ENCODE peak calls at places on chromosome 10, in four cellular contexts. I, Z, U and A are unnamed samples.

GRCh38 chr10:102152545-102152890 is 329 bp downstream of the NOLC1 start:
- DNase-seq in I (no peak), U (peak; percentile 10), Z (no peak), A (peak; percentile 71)

GRCh38 chr10:111081595-111081994 is 4.8 kb downstream of the ADRA2A start:
- DNase-seq in I (no peak), U (no peak), Z (no peak), A (no peak)

GRCh38 chr10:102629661-102630614 is 14.3 kb upstream of the TRIM8 start:
- DNase-seq in U (peak; percentile 85), Z (no peak), I (peak; percentile 85), A (peak; percentile 83)

GRCh38 chr10:34176351-34176750 is 638.7 kb downstream of the PARD3 start:
- DNase-seq in Z (no peak), I (no peak), U (no peak), A (no peak)

GRCh38 chr10:3433131-3433530 is 260.5 kb upstream of the PITRM1 start:
- DNase-seq in U (no peak), Z (no peak), I (no peak), A (no peak)

GRCh38 chr10:130555411-130555750 is 419.2 kb downstream of the GLRX3 start:
- DNase-seq in Z (no peak), I (no peak), U (no peak), A (no peak)

GRCh38 chr10:77531441-77532001 is 106.1 kb downstream of the KCNMA1 start:
- DNase-seq in I (no peak), Z (no peak), U (peak; percentile 99), A (peak; percentile 96)

GRCh38 chr10:94496010-94496409 is 49.6 kb upstream of the HELLS start:
- DNase-seq in Z (no peak), U (no peak), I (no peak), A (peak; percentile 6)

GRCh38 chr10:22598488-22598887 is 115.9 kb downstream of the PIP4K2A start:
- DNase-seq in Z (peak; percentile 45), I (no peak), U (no peak), A (no peak)

GRCh38 chr10:97737770-97738265 is 890 bp downstream of the ZFYVE27 start:
- DNase-seq in U (no peak), Z (no peak), I (no peak), A (no peak)

DNA sequence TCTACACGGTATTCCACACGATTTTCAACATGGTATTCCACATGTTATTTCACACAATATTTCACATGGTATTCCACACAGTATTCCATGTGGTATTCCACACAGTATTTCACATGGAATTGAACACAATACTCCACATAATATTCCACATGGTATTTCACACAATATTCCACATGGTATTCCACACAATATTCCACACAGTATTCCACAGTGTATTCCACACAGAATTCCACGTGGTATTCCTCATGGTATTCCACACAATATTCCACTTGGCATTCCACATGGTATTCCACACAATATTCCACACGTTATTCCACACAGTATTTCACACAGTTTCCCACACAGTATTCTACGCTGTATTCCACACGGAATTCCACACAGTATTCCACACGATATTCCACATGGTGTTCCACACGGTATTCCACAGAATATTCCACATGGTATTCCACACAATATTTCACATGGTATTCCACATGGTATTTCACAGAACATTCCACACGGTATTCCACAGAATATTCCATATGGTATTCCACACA is 136.2 kb upstream of the CHST15 start:
- DNase-seq in U (no peak), Z (no peak), I (no peak), A (no peak)
- H3F3A ChIP-seq in U (no peaks in the 10 kb centered on the region), Z (no peaks in the 10 kb centered on the region), I (peaks cover 4% of the 10 kb centered on the region), A (no peaks in the 10 kb centered on the region)

GRCh38 chr10:24873281-24873683 is 79.1 kb downstream of the PRTFDC1 start:
- DNase-seq in I (no peak), Z (no peak), U (no peak), A (peak; percentile 97)
- H3K4me3 ChIP-seq in I (no peak overlapping the region), Z (no peak overlapping the region), U (no peak overlapping the region), A (no peak overlapping the region)

GRCh38 chr10:86340991-86341260 is 25.7 kb downstream of the GRID1 start:
- DNase-seq in U (no peak), Z (no peak), I (no peak), A (no peak)
- H3K9me2 ChIP-seq in U (no peaks in the 10 kb centered on the region), Z (no peaks in the 10 kb centered on the region), I (no peaks in the 10 kb centered on the region), A (no peaks in the 10 kb centered on the region)

GRCh38 chr10:79320785-79321493 is 26.3 kb upstream of the PPIF start:
- DNase-seq in U (peak; percentile 100), Z (no peak), I (no peak), A (peak; percentile 100)
- H3F3A ChIP-seq in U (peaks cover 15% of the 10 kb centered on the region), Z (peaks cover 39% of the 10 kb centered on the region), I (no peaks in the 10 kb centered on the region), A (peaks cover 76% of the 10 kb centered on the region)

GRCh38 chr10:86521620-86522384 is at the start of gene WAPL:
- DNase-seq in U (peak; percentile 91), Z (peak; percentile 98), I (peak; percentile 97), A (peak; percentile 99)

GRCh38 chr10:86523348-86523747 is 1.8 kb upstream of the WAPL start:
- DNase-seq in U (peak; percentile 43), I (peak; percentile 32), Z (peak; percentile 37), A (peak; percentile 70)

GRCh38 chr10:86520871-86521619 is 547 bp downstream of the WAPL start:
- DNase-seq in U (peak; percentile 44), I (peak; percentile 69), Z (peak; percentile 78), A (peak; percentile 86)

GRCh38 chr10:86522385-86522855 is 828 bp upstream of the WAPL start:
- DNase-seq in U (no peak), I (no peak), Z (no peak), A (peak; percentile 69)

DNA sequence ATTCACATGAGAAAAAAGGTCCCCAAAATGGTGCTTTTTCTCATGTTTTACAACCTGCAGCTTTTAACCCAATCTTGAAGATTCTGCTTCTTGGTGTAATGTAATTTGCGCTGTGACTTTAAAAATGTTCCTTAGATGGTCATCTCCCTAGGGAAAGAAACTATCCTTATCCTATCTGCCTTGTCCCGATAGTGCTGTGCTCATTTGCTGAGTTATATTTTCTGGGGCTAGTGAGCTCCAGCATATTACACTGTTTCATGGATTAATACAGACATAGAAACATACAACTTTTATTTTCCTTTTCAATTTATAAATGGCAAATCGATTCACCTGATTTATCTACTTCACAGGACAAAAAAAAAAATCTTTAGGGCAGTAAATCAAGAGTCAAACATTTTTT is 2.8 kb downstream of the WAPL start:
- DNase-seq in I (no peak), Z (no peak), U (no peak), A (peak; percentile 19)
- H3K4me3 ChIP-seq in I (no peak overlapping the region), Z (no peak overlapping the region), U (peak overlapping the region; percentile 96), A (peak overlapping the region; percentile 92)

GRCh38 chr10:29646238-29646902 is 11.6 kb upstream of the SVIL start:
- DNase-seq in Z (peak; percentile 52), I (no peak), U (peak; percentile 57), A (peak; percentile 78)
- H3K9me2 ChIP-seq in Z (no peaks in the 10 kb centered on the region), I (no peaks in the 10 kb centered on the region), U (no peaks in the 10 kb centered on the region), A (no peaks in the 10 kb centered on the region)

GRCh38 chr10:58990693-58991092 is 185.8 kb upstream of the PHYHIPL start:
- DNase-seq in U (no peak), Z (no peak), I (no peak), A (no peak)

GRCh38 chr10:58993480-58994221 is 182.8 kb upstream of the PHYHIPL start:
- DNase-seq in I (no peak), U (no peak), Z (no peak), A (no peak)

GRCh38 chr10:58989486-58990039 is 186.9 kb upstream of the PHYHIPL start:
- DNase-seq in I (no peak), Z (no peak), U (no peak), A (no peak)

GRCh38 chr10:58992830-58993460 is 183.5 kb upstream of the PHYHIPL start:
- DNase-seq in Z (no peak), U (no peak), I (no peak), A (no peak)

DNA sequence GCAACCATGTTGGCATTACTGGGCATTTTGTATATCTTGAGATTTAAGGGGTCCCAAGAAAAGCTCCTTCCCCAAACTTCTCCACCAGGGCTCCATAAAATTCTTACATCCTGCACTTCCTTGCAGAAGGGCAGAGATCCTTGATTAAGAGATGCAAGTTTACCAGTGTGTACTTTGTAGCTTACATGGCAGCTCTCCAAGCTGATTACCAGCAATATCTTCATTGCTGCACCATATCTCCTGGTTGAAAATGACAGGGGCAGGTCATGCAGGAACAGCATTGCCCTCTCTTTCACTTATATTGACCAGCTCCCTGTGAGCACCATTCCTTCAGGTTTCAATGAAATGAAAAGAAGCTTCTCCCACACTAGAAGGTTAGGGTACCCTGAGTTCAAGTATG is 184.6 kb upstream of the PHYHIPL start:
- DNase-seq in I (no peak), U (no peak), Z (no peak), A (no peak)
- H3F3A ChIP-seq in I (no peaks in the 10 kb centered on the region), U (no peaks in the 10 kb centered on the region), Z (no peaks in the 10 kb centered on the region), A (no peaks in the 10 kb centered on the region)

GRCh38 chr10:71969929-71970328 is 5.7 kb downstream of the CHST3 start:
- DNase-seq in Z (peak; percentile 12), U (no peak), I (no peak), A (no peak)

GRCh38 chr10:71971769-71972555 is 7.8 kb downstream of the CHST3 start:
- DNase-seq in I (no peak), U (no peak), Z (no peak), A (no peak)

GRCh38 chr10:71971311-71971731 is 7.1 kb downstream of the CHST3 start:
- DNase-seq in U (no peak), Z (no peak), I (no peak), A (no peak)

GRCh38 chr10:71970331-71970730 is 6.1 kb downstream of the CHST3 start:
- DNase-seq in U (peak; percentile 69), Z (peak; percentile 60), I (peak; percentile 89), A (peak; percentile 38)

DNA sequence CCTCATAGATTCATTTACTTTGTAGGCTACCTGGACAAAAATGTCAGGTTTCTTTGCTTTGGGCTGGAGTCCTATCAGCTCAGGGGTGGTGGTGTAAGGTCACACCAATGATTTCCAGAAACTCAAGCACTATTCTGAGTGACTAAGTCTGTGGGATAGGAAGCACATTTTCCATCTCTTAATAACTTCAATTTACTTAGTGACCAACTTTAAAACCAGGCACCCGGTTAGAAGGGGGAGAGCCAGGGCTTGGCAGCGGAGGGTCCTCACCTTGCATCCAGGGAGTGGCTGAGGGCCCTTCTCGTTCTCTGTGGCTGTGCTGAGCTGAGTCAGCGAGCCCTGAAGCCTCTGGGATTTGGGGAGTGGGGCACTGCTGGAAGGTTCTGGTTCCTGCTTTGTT is 6.7 kb downstream of the CHST3 start:
- DNase-seq in Z (peak; percentile 19), I (no peak), U (peak; percentile 72), A (peak; percentile 65)
- H3K4me3 ChIP-seq in Z (no peak overlapping the region), I (no peak overlapping the region), U (peak overlapping the region; percentile 39), A (no peak overlapping the region)